ENCODE peak calls at places on chromosome 1, in eight cellular contexts. W, O, T, K, A, X, B and Z are unnamed samples.

GRCh38 chr1:67723620-67724019 is 38.6 kb downstream of the GADD45A start:
- ATAC-seq in O (peak), K (peak), T (peak), X (no peak), A (peak), W (peak), B (peak), Z (peak)

GRCh38 chr1:53285969-53286760 is 41.7 kb downstream of the LRP8 start:
- ATAC-seq in B (peak), K (peak), X (no peak), W (no peak), A (peak), O (peak), T (no peak), Z (peak)

GRCh38 chr1:48048980-48049379 is 51.8 kb upstream of the TRABD2B start:
- ATAC-seq in A (peak), B (no peak), W (no peak), T (no peak), O (no peak), X (no peak), K (peak), Z (no peak)

GRCh38 chr1:232613752-232614381 is 16.1 kb downstream of the SIPA1L2 start:
- ATAC-seq in W (no peak), X (no peak), A (no peak), K (no peak), B (no peak), T (no peak), O (no peak), Z (no peak)

GRCh38 chr1:56222914-56223540 is 356.3 kb downstream of the PLPP3 start:
- ATAC-seq in O (no peak), K (no peak), X (no peak), T (no peak), W (no peak), B (peak), A (no peak), Z (no peak)

GRCh38 chr1:74324684-74325448 is 89.7 kb downstream of the TNNI3K start:
- ATAC-seq in T (no peak), O (no peak), K (no peak), W (no peak), X (no peak), B (no peak), A (peak), Z (no peak)

GRCh38 chr1:192998536-192998935 is 60.6 kb downstream of the UCHL5 start:
- ATAC-seq in X (no peak), O (peak), W (no peak), B (peak), T (no peak), K (no peak), A (no peak), Z (peak)

GRCh38 chr1:113169591-113169990 is 96.6 kb downstream of the LRIG2 start:
- ATAC-seq in K (no peak), X (no peak), B (no peak), T (no peak), W (peak), O (no peak), A (no peak), Z (no peak)

GRCh38 chr1:234669499-234669898 is 59.5 kb upstream of the IRF2BP2 start:
- ATAC-seq in B (no peak), O (no peak), K (no peak), X (no peak), A (no peak), T (no peak), W (no peak), Z (no peak)

GRCh38 chr1:5992814-5993552 is 758 bp upstream of the NPHP4 start:
- ATAC-seq in W (no peak), X (no peak), O (no peak), B (peak), A (peak), K (peak), T (peak), Z (peak)

GRCh38 chr1:25684216-25684965 is 67.8 kb downstream of the MAN1C1 start:
- ATAC-seq in O (no peak), W (no peak), K (no peak), A (peak), T (no peak), B (no peak), X (no peak), Z (no peak)

GRCh38 chr1:154857441-154858215 is 12.5 kb downstream of the KCNN3 start:
- ATAC-seq in B (peak), A (no peak), T (no peak), X (no peak), O (peak), W (no peak), K (no peak), Z (peak)

GRCh38 chr1:109115685-109116084 is 1.8 kb downstream of the ELAPOR1 start:
- ATAC-seq in X (no peak), B (no peak), T (no peak), A (no peak), W (no peak), K (no peak), O (peak), Z (peak)

GRCh38 chr1:159835366-159835765 is 8.7 kb downstream of the SLAMF8 start:
- ATAC-seq in W (no peak), O (no peak), T (no peak), B (no peak), A (no peak), K (no peak), X (no peak), Z (no peak)

GRCh38 chr1:17207966-17208418 is 3.1 kb downstream of the PADI1 start:
- ATAC-seq in W (no peak), X (peak), O (peak), A (no peak), T (no peak), K (no peak), B (peak), Z (peak)

GRCh38 chr1:45880930-45881329 is 77.5 kb downstream of the MAST2 start:
- ATAC-seq in O (no peak), W (no peak), K (no peak), X (no peak), A (no peak), T (no peak), B (no peak), Z (no peak)

GRCh38 chr1:107252271-107252670 is 111.4 kb downstream of the NTNG1 start:
- ATAC-seq in T (no peak), X (no peak), W (no peak), O (no peak), K (no peak), B (peak), A (no peak), Z (no peak)

GRCh38 chr1:19300211-19300610 is 11.6 kb upstream of the AKR7A3 start:
- ATAC-seq in W (no peak), K (no peak), A (no peak), O (no peak), B (no peak), T (no peak), X (no peak), Z (no peak)

GRCh38 chr1:107273515-107273914 is 132.7 kb downstream of the NTNG1 start:
- ATAC-seq in T (no peak), W (no peak), X (no peak), B (no peak), K (no peak), O (no peak), A (no peak), Z (no peak)

GRCh38 chr1:78691995-78692747 is 42.5 kb downstream of the IFI44 start:
- ATAC-seq in B (no peak), K (no peak), T (no peak), X (no peak), W (no peak), O (peak), A (no peak), Z (peak)

GRCh38 chr1:68046885-68047658 is 3.4 kb downstream of the DIRAS3 start:
- ATAC-seq in T (no peak), O (no peak), A (no peak), B (no peak), K (no peak), X (no peak), W (no peak), Z (peak)

GRCh38 chr1:12434174-12434573 is 183.8 kb downstream of the DHRS3 start:
- ATAC-seq in K (peak), O (peak), B (peak), T (peak), W (peak), X (peak), A (peak), Z (peak)